ENCODE peak calls at places on chromosome 12, in nine cellular contexts. O is substantia nigra; D is CD4-positive, alpha-beta T cell; F is sigmoid colon; I is endothelial cell of umbilical vein; N is testis; U is RWPE2; K is mesendoderm; T is Karpas-422. S is an unnamed sample.

GRCh38 chr12:94648578-94648977 is 1.8 kb downstream of the TMCC3 start:
- DNase-seq in D (no peak), N (no peak), F (no peak), I (peak; percentile 53), O (no peak), T (no peak), U (no peak), K (no peak), S (no peak)

GRCh38 chr12:97940629-97941028 is 478.0 kb downstream of the RMST start:
- DNase-seq in O (no peak), T (no peak), K (peak; percentile 93), I (no peak), D (no peak), U (no peak), F (no peak), N (no peak), S (no peak)

GRCh38 chr12:65275627-65276026 is 2.9 kb upstream of the MSRB3 start:
- DNase-seq in O (no peak), I (no peak), N (no peak), D (no peak), U (no peak), F (no peak), T (no peak), K (no peak), S (no peak)

GRCh38 chr12:19779393-19780056 is 340.2 kb downstream of the AEBP2 start:
- DNase-seq in N (peak; percentile 28), O (no peak), I (no peak), U (no peak), F (no peak), K (peak; percentile 65), T (no peak), D (no peak), S (no peak)

GRCh38 chr12:52539821-52540173 is 13.1 kb downstream of the KRT71 start:
- DNase-seq in T (no peak), I (no peak), U (no peak), N (no peak), F (no peak), D (no peak), K (no peak), O (no peak), S (no peak)

GRCh38 chr12:47967461-47968430 is 4.3 kb downstream of the TMEM106C start:
- DNase-seq in U (no peak), O (no peak), K (no peak), I (no peak), F (peak; percentile 59), T (no peak), D (no peak), N (no peak), S (no peak)

GRCh38 chr12:131208425-131208824 is 254.7 kb downstream of the ADGRD1 start:
- DNase-seq in F (no peak), T (no peak), O (no peak), K (no peak), U (peak; percentile 40), D (no peak), I (no peak), N (peak; percentile 7), S (no peak)

GRCh38 chr12:56071648-56072047 is 8.3 kb upstream of the ERBB3 start:
- DNase-seq in T (no peak), O (no peak), I (no peak), K (no peak), U (no peak), N (no peak), D (no peak), F (peak; percentile 15), S (no peak)

GRCh38 chr12:10393291-10393690 is 3.5 kb upstream of the KLRK1 start:
- DNase-seq in O (no peak), K (no peak), I (no peak), D (no peak), T (no peak), N (no peak), U (no peak), F (no peak), S (no peak)

GRCh38 chr12:2284857-2285256 is 232.1 kb downstream of the CACNA1C start:
- DNase-seq in F (peak; percentile 84), N (peak; percentile 80), D (no peak), T (peak; percentile 81), U (no peak), O (peak; percentile 22), I (peak; percentile 31), K (peak; percentile 91), S (peak; percentile 40)
- H3K27ac ChIP-seq in F (peak overlapping the region; percentile 89), N (no peak overlapping the region), D (no peak overlapping the region), T (no peak overlapping the region), U (no peak overlapping the region), O (no peak overlapping the region), I (no peak overlapping the region), K (no peak overlapping the region), S (no peak overlapping the region)

GRCh38 chr12:50925920-50926319 is 26.4 kb upstream of the HIGD1C start:
- DNase-seq in N (no peak), D (no peak), O (no peak), K (no peak), I (no peak), T (no peak), U (no peak), F (no peak), S (no peak)

GRCh38 chr12:50928392-50928791 is 24.0 kb upstream of the HIGD1C start:
- DNase-seq in N (no peak), T (no peak), U (no peak), O (no peak), F (no peak), I (no peak), K (no peak), D (no peak), S (no peak)

GRCh38 chr12:50926415-50926814 is 25.9 kb upstream of the HIGD1C start:
- DNase-seq in N (no peak), K (no peak), T (peak; percentile 67), U (no peak), I (peak; percentile 10), F (no peak), O (no peak), D (no peak), S (no peak)

GRCh38 chr12:50927356-50927755 is 25.0 kb upstream of the HIGD1C start:
- DNase-seq in N (no peak), I (peak; percentile 6), F (no peak), O (no peak), T (no peak), U (no peak), D (no peak), K (no peak), S (no peak)

DNA sequence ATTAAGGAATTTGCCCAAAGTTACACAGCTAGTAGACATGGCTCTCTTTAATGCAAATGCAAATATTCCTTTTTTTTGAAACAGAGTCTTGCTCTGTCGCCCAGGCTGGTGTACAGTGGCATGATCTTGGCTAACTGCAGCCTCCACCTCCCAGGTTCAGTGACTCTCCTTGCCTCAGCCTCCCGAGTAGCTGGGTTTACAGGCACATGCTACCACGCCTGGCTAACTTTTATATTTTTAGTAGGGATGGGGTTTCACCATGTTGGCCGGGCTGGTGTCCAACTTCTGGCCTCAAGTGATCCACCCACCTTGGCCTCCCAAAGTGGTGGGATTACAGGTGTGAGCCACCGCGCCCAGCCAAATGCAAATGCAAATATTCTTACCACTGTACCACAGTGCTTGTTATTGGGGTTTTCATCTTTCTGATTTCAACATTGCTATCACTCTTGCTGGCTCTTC is 24.5 kb upstream of the HIGD1C start:
- DNase-seq in F (no peak), O (no peak), D (no peak), I (no peak), T (peak; percentile 66), U (no peak), K (no peak), N (no peak), S (no peak)
- H3K27ac ChIP-seq in F (peak overlapping the region; percentile 93), O (peak overlapping the region; percentile 96), D (no peak overlapping the region), I (no peak overlapping the region), T (peak overlapping the region; percentile 99), U (no peak overlapping the region), K (no peak overlapping the region), N (no peak overlapping the region), S (peak overlapping the region; percentile 26)

GRCh38 chr12:50103767-50104321 is at the start of gene GPD1:
- DNase-seq in U (no peak), T (peak; percentile 69), K (peak; percentile 65), F (peak; percentile 82), N (peak; percentile 77), I (no peak), O (peak; percentile 68), D (no peak), S (peak; percentile 81)

GRCh38 chr12:50102186-50102585 is 1.6 kb upstream of the GPD1 start:
- DNase-seq in K (no peak), F (no peak), T (no peak), I (no peak), N (no peak), D (no peak), O (peak; percentile 14), U (no peak), S (peak; percentile 84)

GRCh38 chr12:50102648-50103309 is 1.0 kb upstream of the GPD1 start:
- DNase-seq in I (no peak), N (no peak), T (peak; percentile 60), F (no peak), O (no peak), K (no peak), U (no peak), D (no peak), S (no peak)

GRCh38 chr12:50104614-50105366 is 982 bp downstream of the GPD1 start:
- DNase-seq in I (no peak), U (no peak), N (peak; percentile 54), F (peak; percentile 87), D (no peak), O (peak; percentile 17), T (no peak), K (no peak), S (no peak)

DNA sequence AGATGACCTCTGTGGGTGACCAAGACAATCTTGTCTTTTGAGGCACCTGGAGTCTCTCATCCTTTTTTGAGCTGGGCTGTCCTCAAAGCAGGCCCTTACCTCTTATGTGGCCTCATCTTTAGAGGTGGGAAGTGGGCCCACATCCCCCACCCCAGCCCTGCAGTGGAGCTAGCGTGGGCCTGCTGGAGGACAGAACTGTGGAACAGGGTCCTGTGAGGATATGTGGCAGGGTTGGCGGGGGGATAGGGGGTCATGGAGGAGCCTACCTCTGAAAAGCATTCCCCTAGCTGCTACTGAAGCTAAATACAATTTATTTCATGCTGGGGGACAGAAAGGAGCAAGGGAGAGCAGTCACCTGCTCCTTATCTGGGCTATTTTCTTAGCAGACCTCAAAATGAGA is 457 bp upstream of the GPD1 start:
- DNase-seq in O (no peak), T (no peak), I (no peak), F (no peak), U (no peak), K (no peak), N (no peak), D (no peak), S (no peak)
- H3K27ac ChIP-seq in O (peak overlapping the region; percentile 91), T (peak overlapping the region; percentile 61), I (no peak overlapping the region), F (no peak overlapping the region), U (no peak overlapping the region), K (no peak overlapping the region), N (no peak overlapping the region), D (no peak overlapping the region), S (peak overlapping the region; percentile 96)

DNA sequence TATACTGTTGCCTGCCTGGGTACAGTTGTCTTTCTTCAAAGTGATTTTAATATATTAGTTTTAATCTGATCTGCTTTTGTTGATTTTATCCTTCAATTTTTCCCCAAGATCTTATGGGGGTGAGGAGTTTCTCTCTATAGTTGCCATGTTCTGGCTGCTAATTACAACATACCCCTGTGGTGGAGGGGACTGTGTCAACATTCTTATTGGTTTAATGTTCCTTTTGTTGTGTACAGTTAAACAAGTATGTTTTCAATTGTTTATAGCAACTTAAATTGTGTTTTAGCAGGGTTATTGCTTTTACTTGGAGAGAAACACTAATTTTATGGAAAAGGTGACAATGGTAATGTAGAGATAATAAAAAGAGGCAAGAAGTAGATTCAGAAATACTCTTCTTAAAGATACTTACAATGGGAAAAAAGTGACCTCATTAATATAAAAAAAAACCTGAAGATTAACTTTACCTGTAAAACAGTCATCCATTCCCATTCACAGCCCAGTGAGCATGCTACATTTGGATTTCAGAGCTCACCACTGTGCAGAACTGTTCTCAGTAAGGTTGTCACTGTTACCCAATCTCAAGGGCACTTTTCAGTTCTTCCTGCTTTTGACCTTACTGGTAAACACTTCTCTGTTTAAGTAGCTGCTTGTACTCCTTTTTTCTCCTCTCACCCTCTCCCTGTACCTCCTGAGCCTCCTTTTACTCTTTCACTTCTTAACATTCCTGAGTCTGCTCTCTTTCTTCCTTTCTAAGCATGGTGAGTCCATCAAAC is 8.1 kb upstream of the LRRK2 start:
- DNase-seq in D (no peak), I (no peak), O (no peak), F (no peak), U (no peak), K (no peak), T (no peak), N (no peak), S (no peak)
- H3K27ac ChIP-seq in D (no peak overlapping the region), I (no peak overlapping the region), O (no peak overlapping the region), F (no peak overlapping the region), U (no peak overlapping the region), K (no peak overlapping the region), T (no peak overlapping the region), N (no peak overlapping the region), S (no peak overlapping the region)